ENCODE peak calls at places on chromosomes 16 and 17, in five cellular contexts. One of them, this sample, is unnamed.

GRCh38 chr17:63490321-63490720 is 13.5 kb downstream of the ACE start:
- DNase-seq in HTR-8/SVneo: no peak
- DNase-seq in RCC 7860: no peak
- DNase-seq in GM20000: no peak
- DNase-seq in iPS-NIHi11: peak; percentile 62
- DNase-seq in this sample: no peak

GRCh38 chr17:48892940-48893645 is 506 bp downstream of the ATP5MC1 start:
- DNase-seq in HTR-8/SVneo: no peak
- DNase-seq in RCC 7860: no peak
- DNase-seq in GM20000: no peak
- DNase-seq in iPS-NIHi11: no peak
- DNase-seq in this sample: no peak

GRCh38 chr17:40727447-40728231 is 24.1 kb upstream of the KRT24 start:
- DNase-seq in RCC 7860: peak; percentile 79
- DNase-seq in GM20000: peak; percentile 33
- DNase-seq in iPS-NIHi11: no peak
- DNase-seq in HTR-8/SVneo: no peak
- DNase-seq in this sample: peak; percentile 47

GRCh38 chr17:40794466-40794865 is 5.3 kb downstream of the KRT28 start:
- DNase-seq in RCC 7860: no peak
- DNase-seq in iPS-NIHi11: no peak
- DNase-seq in GM20000: no peak
- DNase-seq in HTR-8/SVneo: no peak
- DNase-seq in this sample: no peak

GRCh38 chr17:72498671-72499210 is 377.9 kb downstream of the SOX9 start:
- DNase-seq in iPS-NIHi11: no peak
- DNase-seq in RCC 7860: no peak
- DNase-seq in GM20000: no peak
- DNase-seq in HTR-8/SVneo: no peak
- DNase-seq in this sample: peak; percentile 50

GRCh38 chr16:83187404-83187803 is 560.6 kb downstream of the CDH13 start:
- DNase-seq in GM20000: no peak
- DNase-seq in HTR-8/SVneo: peak; percentile 57
- DNase-seq in RCC 7860: peak; percentile 61
- DNase-seq in iPS-NIHi11: no peak
- DNase-seq in this sample: peak; percentile 31

GRCh38 chr16:3214904-3215600 is 19.9 kb downstream of the ZNF200 start:
- DNase-seq in HTR-8/SVneo: no peak
- DNase-seq in RCC 7860: no peak
- DNase-seq in iPS-NIHi11: no peak
- DNase-seq in GM20000: no peak
- DNase-seq in this sample: peak; percentile 56

GRCh38 chr17:1055751-1056645 is 59.1 kb downstream of the TIMM22 start:
- DNase-seq in GM20000: peak; percentile 78
- DNase-seq in RCC 7860: no peak
- DNase-seq in HTR-8/SVneo: peak; percentile 78
- DNase-seq in iPS-NIHi11: peak; percentile 95
- DNase-seq in this sample: peak; percentile 52

GRCh38 chr17:58970966-58971575 is 135.6 kb downstream of the TRIM37 start:
- DNase-seq in HTR-8/SVneo: no peak
- DNase-seq in GM20000: no peak
- DNase-seq in RCC 7860: no peak
- DNase-seq in iPS-NIHi11: no peak
- DNase-seq in this sample: no peak

GRCh38 chr17:79843917-79844815 is 4.9 kb upstream of the CBX4 start:
- DNase-seq in HTR-8/SVneo: peak; percentile 57
- DNase-seq in RCC 7860: no peak
- DNase-seq in iPS-NIHi11: peak; percentile 76
- DNase-seq in GM20000: peak; percentile 56
- DNase-seq in this sample: no peak

GRCh38 chr16:1790611-1791255 is 2.8 kb downstream of the IGFALS start:
- DNase-seq in GM20000: no peak
- DNase-seq in HTR-8/SVneo: no peak
- DNase-seq in iPS-NIHi11: no peak
- DNase-seq in RCC 7860: no peak
- DNase-seq in this sample: no peak

GRCh38 chr17:57806083-57806830 is 43.6 kb downstream of the MRPS23 start:
- DNase-seq in GM20000: no peak
- DNase-seq in RCC 7860: no peak
- DNase-seq in iPS-NIHi11: no peak
- DNase-seq in HTR-8/SVneo: no peak
- DNase-seq in this sample: no peak

GRCh38 chr16:26569793-26570192 is 496.9 kb upstream of the C16orf82 start:
- DNase-seq in iPS-NIHi11: peak; percentile 55
- DNase-seq in HTR-8/SVneo: peak; percentile 1
- DNase-seq in GM20000: peak; percentile 10
- DNase-seq in RCC 7860: no peak
- DNase-seq in this sample: peak; percentile 8

GRCh38 chr16:59179446-59180082 is 445.4 kb upstream of the GOT2 start:
- DNase-seq in RCC 7860: no peak
- DNase-seq in GM20000: no peak
- DNase-seq in HTR-8/SVneo: no peak
- DNase-seq in iPS-NIHi11: no peak
- DNase-seq in this sample: no peak

GRCh38 chr17:4944163-4944553 is 4.1 kb downstream of the RNF167 start:
- DNase-seq in GM20000: peak; percentile 47
- DNase-seq in iPS-NIHi11: no peak
- DNase-seq in RCC 7860: no peak
- DNase-seq in HTR-8/SVneo: no peak
- DNase-seq in this sample: peak; percentile 87

GRCh38 chr16:81201267-81201666 is 37.2 kb upstream of the BCO1 start:
- DNase-seq in iPS-NIHi11: no peak
- DNase-seq in GM20000: no peak
- DNase-seq in RCC 7860: no peak
- DNase-seq in HTR-8/SVneo: no peak
- DNase-seq in this sample: no peak

GRCh38 chr17:28347261-28347891 is 10.0 kb downstream of the POLDIP2 start:
- DNase-seq in GM20000: no peak
- DNase-seq in RCC 7860: peak; percentile 92
- DNase-seq in HTR-8/SVneo: peak; percentile 71
- DNase-seq in iPS-NIHi11: no peak
- DNase-seq in this sample: no peak

GRCh38 chr17:45361451-45361850 is 44.6 kb upstream of the MAP3K14 start:
- DNase-seq in iPS-NIHi11: no peak
- DNase-seq in HTR-8/SVneo: no peak
- DNase-seq in RCC 7860: no peak
- DNase-seq in GM20000: no peak
- DNase-seq in this sample: no peak

GRCh38 chr16:87806608-87807546 is 41.1 kb upstream of the KLHDC4 start:
- DNase-seq in RCC 7860: peak; percentile 60
- DNase-seq in iPS-NIHi11: peak; percentile 58
- DNase-seq in GM20000: no peak
- DNase-seq in HTR-8/SVneo: peak; percentile 85
- DNase-seq in this sample: peak; percentile 61

GRCh38 chr17:3799181-3799627 is 1.8 kb downstream of the ITGAE start:
- DNase-seq in RCC 7860: no peak
- DNase-seq in GM20000: no peak
- DNase-seq in iPS-NIHi11: peak; percentile 31
- DNase-seq in HTR-8/SVneo: no peak
- DNase-seq in this sample: no peak

This sample was measured in GM12865.